ENCODE peak calls at places on chromosomes 2 and 18, in four cellular contexts. F is transverse colon, E is HCT116, P is spleen. V is an unnamed sample.

GRCh38 chr2:16729901-16730300 is 64.3 kb upstream of the CYRIA start:
- DNase-seq in F (no peak), E (no peak), P (no peak), V (no peak)

GRCh38 chr2:153766415-153766814 is 105.3 kb upstream of the GALNT13 start:
- DNase-seq in F (no peak), E (no peak), P (no peak), V (no peak)

GRCh38 chr2:138777996-138778395 is 2.2 kb downstream of the NXPH2 start:
- DNase-seq in F (no peak), E (no peak), P (no peak), V (no peak)

GRCh38 chr2:219178377-219179175 is 501 bp downstream of the RETREG2 start:
- DNase-seq in F (peak), E (no peak), P (peak), V (no peak)

GRCh38 chr18:47754311-47755101 is 176.0 kb downstream of the SMAD2 start:
- DNase-seq in F (peak), E (peak), P (no peak), V (no peak)

GRCh38 chr2:152407204-152407721 is 72.3 kb downstream of the FMNL2 start:
- DNase-seq in F (peak), E (no peak), P (no peak), V (no peak)

GRCh38 chr2:112187046-112187715 is 49.0 kb downstream of the FBLN7 start:
- DNase-seq in F (no peak), E (no peak), P (no peak), V (no peak)

GRCh38 chr2:99722726-99723125 is 232.9 kb upstream of the REV1 start:
- DNase-seq in F (no peak), E (no peak), P (no peak), V (no peak)

GRCh38 chr2:68052717-68053422 is 9.9 kb downstream of the C1D start:
- DNase-seq in F (no peak), E (no peak), P (no peak), V (no peak)

GRCh38 chr2:71071681-71072398 is 3.4 kb downstream of the NAGK start:
- DNase-seq in F (peak), E (no peak), P (peak), V (no peak)

GRCh38 chr18:74682141-74682997 is 84.7 kb downstream of the ZNF407 start:
- DNase-seq in F (no peak), E (no peak), P (no peak), V (no peak)

GRCh38 chr2:239033801-239034560 is 186.1 kb downstream of the TWIST2 start:
- DNase-seq in F (no peak), E (no peak), P (no peak), V (no peak)

GRCh38 chr2:178101321-178102079 is 10.7 kb upstream of the RBM45 start:
- DNase-seq in F (no peak), E (no peak), P (no peak), V (no peak)

GRCh38 chr2:112915300-112916144 is 4.6 kb downstream of the IL37 start:
- DNase-seq in F (no peak), E (no peak), P (no peak), V (no peak)

GRCh38 chr2:238240761-238241711 is 1.2 kb upstream of the HES6 start:
- DNase-seq in F (peak), E (peak), P (peak), V (no peak)

GRCh38 chr2:161165811-161166210 is 5.6 kb downstream of the TANK start:
- DNase-seq in F (no peak), E (no peak), P (no peak), V (no peak)

GRCh38 chr2:169010633-169011460 is 20.3 kb downstream of the ABCB11 start:
- DNase-seq in F (no peak), E (no peak), P (no peak), V (no peak)

GRCh38 chr2:102226171-102226570 is 39.3 kb downstream of the IL1RL2 start:
- DNase-seq in F (no peak), E (no peak), P (no peak), V (no peak)

GRCh38 chr2:25362564-25363145 is 20.9 kb upstream of the DNMT3A start:
- DNase-seq in F (peak), E (no peak), P (peak), V (no peak)

GRCh38 chr2:187002242-187002641 is 153.3 kb upstream of the ZSWIM2 start:
- DNase-seq in F (no peak), E (no peak), P (no peak), V (no peak)

GRCh38 chr2:98658816-98659486 is 50.6 kb downstream of the UNC50 start:
- DNase-seq in F (no peak), E (no peak), P (no peak), V (no peak)

GRCh38 chr2:44392338-44392943 is 30.7 kb downstream of the CAMKMT start:
- DNase-seq in F (peak), E (peak), P (no peak), V (peak)

GRCh38 chr2:47617523-47618271 is 165.2 kb upstream of the MSH6 start:
- DNase-seq in F (no peak), E (no peak), P (peak), V (no peak)

GRCh38 chr2:161427413-161428239 is 11.5 kb downstream of the TBR1 start:
- DNase-seq in F (no peak), E (no peak), P (no peak), V (no peak)

GRCh38 chr2:189097934-189098333 is 81.6 kb downstream of the COL5A2 start:
- DNase-seq in F (no peak), E (no peak), P (no peak), V (no peak)
- H3K27ac ChIP-seq in F (no peak), E (no peak), P (no peak), V (peak)

DNA sequence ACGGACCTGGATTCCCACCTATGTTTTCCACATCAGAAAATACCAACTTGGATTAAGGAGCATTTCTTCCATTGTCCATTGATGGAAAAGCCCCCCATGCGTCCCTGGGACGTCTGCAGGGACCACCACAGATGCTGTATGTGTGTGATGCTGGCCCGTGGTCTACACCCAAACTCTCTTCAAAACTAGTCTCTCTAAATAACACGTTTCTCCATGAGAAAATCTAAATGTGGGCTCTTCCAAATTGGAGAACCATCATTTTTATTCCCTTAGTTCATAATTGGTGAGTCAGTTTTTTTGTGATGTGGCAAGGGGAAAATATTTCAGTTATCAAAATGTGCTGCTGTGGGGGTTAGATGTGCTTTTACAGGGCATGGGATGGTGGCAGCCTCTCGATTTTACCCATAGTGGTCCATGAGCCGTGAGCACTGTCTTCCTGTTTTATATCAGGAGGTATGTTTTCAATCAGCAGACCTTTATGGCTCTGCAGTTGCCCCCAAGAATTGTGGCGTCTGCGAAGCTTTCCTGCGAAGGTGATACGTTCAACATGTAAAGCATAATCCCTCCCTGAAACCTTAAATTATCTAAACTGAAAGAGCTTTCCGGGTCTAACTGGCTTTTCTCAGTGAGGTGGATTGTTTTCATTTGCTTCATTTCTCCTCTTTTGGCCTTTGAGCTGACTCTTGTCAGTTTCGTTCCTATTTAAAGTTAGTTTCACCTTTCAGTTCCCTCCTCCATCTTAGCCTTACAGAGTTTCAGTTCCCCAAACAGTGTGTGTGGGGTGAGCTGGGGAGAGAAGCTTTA is 78.3 kb downstream of the SETBP1 start:
- DNase-seq in F (peak), E (no peak), P (no peak), V (no peak)
- TF ChIP-seq POLR2AphosphoS5 in F (peak), E (no peak), P (no peak), V (no peak)

GRCh38 chr2:118490323-118490722 is 357.1 kb downstream of the EN1 start:
- DNase-seq in F (no peak), E (no peak), P (no peak), V (no peak)

GRCh38 chr2:118489712-118490255 is 357.7 kb downstream of the EN1 start:
- DNase-seq in F (no peak), E (no peak), P (no peak), V (no peak)

GRCh38 chr2:118496467-118496866 is 351.0 kb downstream of the EN1 start:
- DNase-seq in F (no peak), E (no peak), P (no peak), V (no peak)

GRCh38 chr2:118495278-118495677 is 352.2 kb downstream of the EN1 start:
- DNase-seq in F (no peak), E (no peak), P (no peak), V (no peak)

DNA sequence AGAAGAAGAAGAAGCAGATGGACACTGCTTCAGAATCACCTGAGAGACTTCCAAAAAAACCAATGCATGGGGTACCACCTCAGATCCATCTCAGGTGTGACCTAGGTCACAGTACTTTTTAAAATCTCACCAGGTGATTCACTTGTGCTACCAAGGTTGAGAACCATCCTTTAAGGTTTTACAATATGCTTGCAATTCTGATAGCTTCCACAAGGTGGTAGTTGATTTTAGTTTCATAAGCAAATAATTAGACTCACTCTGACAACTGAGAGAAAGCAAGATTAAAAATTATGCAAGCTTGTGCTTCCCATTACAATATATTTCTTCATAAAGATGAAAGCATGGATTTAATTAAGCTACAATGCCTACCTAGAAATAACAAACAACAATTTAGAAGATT is 355.1 kb downstream of the EN1 start:
- DNase-seq in F (no peak), E (peak), P (no peak), V (no peak)
- TF ChIP-seq CTCF in F (peak), E (peak), P (no peak), V (peak)

GRCh38 chr2:74552914-74553811 is 579 bp downstream of the LOXL3 start:
- DNase-seq in F (no peak), E (no peak), P (peak), V (no peak)
- H3K27ac ChIP-seq in F (peak), E (peak), P (peak), V (no peak)

DNA sequence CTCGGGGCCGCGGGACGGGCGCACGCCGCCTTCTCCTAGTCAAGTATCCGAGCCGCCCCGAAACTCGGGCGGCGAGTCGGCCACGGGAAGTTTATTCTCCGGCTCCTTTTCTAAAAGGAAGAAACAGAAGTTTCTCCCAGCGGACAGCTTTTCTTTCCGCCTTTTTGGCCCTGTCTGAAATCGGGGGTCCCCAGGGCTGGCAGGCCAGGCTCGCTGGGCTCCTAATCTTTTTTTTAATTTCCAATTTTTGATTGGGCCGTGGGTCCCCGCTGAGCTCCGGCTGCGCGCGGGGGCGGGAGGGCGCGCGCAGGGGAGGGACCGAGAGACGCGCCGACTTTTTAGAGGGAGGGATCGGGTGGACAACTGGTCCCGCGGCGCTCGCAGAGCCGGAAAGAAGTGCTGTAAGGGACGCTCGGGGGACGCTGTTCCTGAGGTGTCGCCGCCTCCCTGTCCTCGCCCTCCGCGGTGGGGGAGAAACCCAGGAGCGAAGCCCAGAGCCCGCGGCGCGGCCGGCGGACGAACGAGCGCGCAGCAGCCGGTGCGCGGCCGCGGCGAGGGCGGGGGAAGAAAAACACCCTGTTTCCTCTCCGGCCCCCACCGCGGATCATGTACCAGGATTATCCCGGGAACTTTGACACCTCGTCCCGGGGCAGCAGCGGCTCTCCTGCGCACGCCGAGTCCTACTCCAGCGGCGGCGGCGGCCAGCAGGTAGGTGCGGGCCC is 618 bp downstream of the FOSL2 start:
- DNase-seq in F (peak), E (no peak), P (peak), V (no peak)
- TF ChIP-seq POLR2AphosphoS5 in F (peak), E (peak), P (peak), V (no peak)

GRCh38 chr18:52636536-52636935 is 296.5 kb downstream of the DCC start:
- DNase-seq in F (peak), E (no peak), P (no peak), V (no peak)
- TF ChIP-seq CTCF in F (no peak), E (no peak), P (no peak), V (no peak)

V was measured in Panc1.